ENCODE peak calls at places on chromosomes 16 and 17, in five cellular contexts. Y is GM12878, A is H1, H is HepG2, Q is NT2/D1. W is an unnamed sample.

GRCh38 chr16:2520784-2521577 is 810 bp downstream of the AMDHD2 start:
- DNase-seq in A (no peak), Q (no peak), H (peak), Y (no peak), W (no peak)

GRCh38 chr16:29877266-29877961 is 14.4 kb upstream of the CDIPT start:
- DNase-seq in Q (peak), A (peak), H (no peak), Y (peak), W (peak)

GRCh38 chr16:22664561-22664997 is 149.4 kb upstream of the HS3ST2 start:
- DNase-seq in Y (no peak), A (no peak), H (no peak), Q (no peak), W (no peak)

GRCh38 chr17:28446716-28447395 is 26.6 kb upstream of the SLC13A2 start:
- DNase-seq in Y (no peak), A (no peak), Q (no peak), H (no peak), W (no peak)

GRCh38 chr17:16415031-16415924 is at the start of gene TRPV2:
- DNase-seq in Y (peak), H (peak), A (no peak), Q (no peak), W (peak)

GRCh38 chr16:138049-138417 is 440 bp downstream of the NPRL3 start:
- DNase-seq in Q (no peak), H (no peak), A (no peak), Y (no peak), W (no peak)

GRCh38 chr17:49439305-49439672 is 24.6 kb upstream of the PHB1 start:
- DNase-seq in Y (no peak), H (no peak), A (no peak), Q (no peak), W (no peak)

GRCh38 chr16:82671743-82672142 is 45.0 kb downstream of the CDH13 start:
- DNase-seq in Q (peak), H (no peak), Y (no peak), A (no peak), W (no peak)

GRCh38 chr16:46789499-46790414 is 41.2 kb downstream of the C16orf87 start:
- DNase-seq in H (peak), Q (no peak), A (peak), Y (peak), W (peak)

GRCh38 chr17:17420561-17421269 is 56.1 kb upstream of the MED9 start:
- DNase-seq in Y (no peak), A (no peak), H (no peak), Q (no peak), W (no peak)

GRCh38 chr17:1487939-1488825 is 4.3 kb downstream of the MYO1C start:
- DNase-seq in H (peak), Y (no peak), Q (no peak), A (no peak), W (peak)

DNA sequence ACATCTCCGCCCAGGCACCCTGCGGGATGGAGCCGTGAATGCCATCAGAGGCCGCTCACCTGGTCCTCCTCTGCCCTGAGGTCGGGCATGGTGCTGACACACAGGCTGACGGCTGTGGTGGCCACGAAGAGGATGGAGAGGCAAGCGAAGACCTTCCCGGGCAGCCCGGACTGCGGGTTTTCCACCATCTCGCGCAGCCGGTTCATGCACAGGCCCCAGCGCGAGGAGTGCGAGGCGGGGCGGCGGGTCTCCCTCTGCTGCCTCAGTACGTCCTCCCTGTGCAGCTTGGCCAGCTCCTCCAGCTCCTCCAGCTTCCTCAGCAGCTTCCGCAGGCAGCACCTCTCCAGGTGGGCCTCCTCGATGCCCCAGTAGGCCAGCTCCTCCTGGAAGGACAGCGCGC is 3.1 kb downstream of the KCNG4 start:
- DNase-seq in Q (no peak), A (no peak), H (no peak), Y (no peak), W (no peak)
- TF ChIP-seq SUZ12 in Q (no peak), A (no peak), H (no peak), Y (no peak), W (no peak)

DNA sequence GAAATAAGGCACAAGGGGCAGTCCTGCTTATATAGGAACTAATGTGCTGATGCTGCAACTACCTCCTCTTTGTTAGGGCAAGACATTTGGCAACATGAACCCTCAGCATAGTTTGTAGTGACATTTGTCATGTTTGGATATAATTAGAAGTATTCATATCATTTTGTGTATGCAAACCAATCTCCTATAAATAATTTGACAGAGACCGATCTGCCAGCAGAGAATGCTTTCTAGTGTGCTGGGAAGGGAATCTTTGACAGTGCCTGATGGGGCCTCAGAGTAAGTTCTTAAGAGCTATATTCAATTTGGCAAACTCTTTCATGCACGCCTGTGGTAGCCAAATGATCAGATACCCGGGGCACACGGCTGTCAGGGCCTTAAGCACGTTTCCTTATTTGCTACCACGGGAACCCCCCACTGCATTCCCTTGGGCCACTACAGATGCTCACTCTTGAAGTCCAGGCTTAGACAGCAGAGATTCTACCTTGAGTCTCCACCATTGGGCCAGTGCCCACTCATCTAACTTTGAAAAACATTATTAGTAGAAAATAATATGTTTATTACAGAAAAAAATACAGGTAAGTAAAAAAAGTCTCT is at the start of gene MYH8:
- DNase-seq in A (no peak), H (no peak), Q (no peak), Y (no peak), W (no peak)
- TF ChIP-seq SUZ12 in A (no peak), H (no peak), Q (no peak), Y (no peak), W (no peak)

GRCh38 chr16:10387378-10387681 is 1.5 kb downstream of the ATF7IP2 start:
- DNase-seq in Q (no peak), A (no peak), Y (no peak), H (no peak), W (no peak)
- TF ChIP-seq SUZ12 in Q (no peak), A (no peak), Y (no peak), H (no peak), W (no peak)

GRCh38 chr17:7014995-7015586 is 2.7 kb downstream of the RNASEK start:
- DNase-seq in H (no peak), Q (no peak), Y (peak), A (no peak), W (no peak)
- TF ChIP-seq SUZ12 in H (no peak), Q (no peak), Y (no peak), A (no peak), W (no peak)

GRCh38 chr16:55003916-55004315 is 73.3 kb downstream of the IRX5 start:
- DNase-seq in A (no peak), Y (no peak), Q (no peak), H (no peak), W (no peak)

GRCh38 chr16:55000595-55000994 is 69.9 kb downstream of the IRX5 start:
- DNase-seq in H (no peak), Q (no peak), Y (no peak), A (no peak), W (no peak)

GRCh38 chr16:54998834-54999233 is 68.2 kb downstream of the IRX5 start:
- DNase-seq in Y (no peak), Q (no peak), A (no peak), H (no peak), W (no peak)

GRCh38 chr16:55003306-55003705 is 72.6 kb downstream of the IRX5 start:
- DNase-seq in A (no peak), Y (no peak), Q (no peak), H (no peak), W (no peak)

DNA sequence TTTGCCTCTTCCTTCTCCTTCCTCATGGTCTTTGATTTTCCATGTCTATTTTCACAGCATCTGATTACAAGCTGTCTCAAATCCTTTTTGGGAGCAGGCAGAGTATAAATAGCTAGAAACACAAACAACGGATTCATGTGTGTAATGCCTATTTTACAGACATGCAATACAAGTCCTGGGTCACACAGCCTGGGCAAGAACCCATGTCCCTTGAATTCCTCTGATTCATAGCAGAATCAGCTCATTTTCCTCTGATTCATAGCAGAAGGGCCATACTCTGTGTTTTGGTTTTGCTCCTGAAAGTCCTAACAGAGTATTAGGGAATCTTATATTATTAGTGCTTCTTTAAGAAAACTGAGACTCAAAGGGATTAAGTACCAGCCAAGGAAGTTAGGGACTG is 71.3 kb downstream of the IRX5 start:
- DNase-seq in A (no peak), H (no peak), Y (no peak), Q (no peak), W (no peak)
- TF ChIP-seq SUZ12 in A (no peak), H (no peak), Y (no peak), Q (no peak), W (no peak)

GRCh38 chr17:8670486-8670885 is 40.0 kb upstream of the MYH10 start:
- DNase-seq in H (no peak), Q (no peak), Y (no peak), A (no peak), W (no peak)

GRCh38 chr17:8674344-8675305 is 44.1 kb upstream of the MYH10 start:
- DNase-seq in H (no peak), A (no peak), Q (peak), Y (no peak), W (no peak)

GRCh38 chr17:8675306-8675705 is 44.8 kb upstream of the MYH10 start:
- DNase-seq in A (no peak), H (no peak), Y (no peak), Q (no peak), W (no peak)

GRCh38 chr17:8672326-8672725 is 41.8 kb upstream of the MYH10 start:
- DNase-seq in A (no peak), H (no peak), Q (no peak), Y (no peak), W (no peak)

DNA sequence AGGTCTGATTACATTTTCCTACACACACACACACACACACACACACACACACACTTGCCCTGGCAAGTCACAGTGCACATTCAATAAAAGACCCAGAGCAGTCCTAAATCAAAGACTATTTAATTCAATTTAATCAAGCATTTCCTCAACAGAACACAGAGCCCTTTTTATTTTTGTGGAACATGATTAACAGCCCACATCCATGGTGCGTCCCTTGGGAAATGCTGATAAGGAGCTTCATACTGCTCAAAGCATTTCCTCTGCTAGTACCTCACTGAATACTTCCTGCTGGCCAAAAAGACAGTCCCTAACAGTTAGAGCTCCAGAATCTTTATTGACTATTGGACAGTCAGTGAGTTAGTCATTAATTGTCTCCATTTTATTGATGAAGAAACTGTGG is 43.1 kb upstream of the MYH10 start:
- DNase-seq in Y (no peak), A (no peak), Q (no peak), H (no peak), W (no peak)
- TF ChIP-seq SUZ12 in Y (no peak), A (no peak), Q (no peak), H (no peak), W (no peak)

GRCh38 chr16:24748242-24748641 is 18.8 kb downstream of the TNRC6A start:
- DNase-seq in H (no peak), Y (no peak), Q (no peak), A (no peak), W (no peak)
- TF ChIP-seq SUZ12 in H (no peak), Y (no peak), Q (no peak), A (no peak), W (no peak)

GRCh38 chr17:81607431-81607830 is 29.5 kb downstream of the NPLOC4 start:
- DNase-seq in Y (no peak), Q (no peak), A (no peak), H (no peak), W (no peak)

GRCh38 chr17:81609541-81610353 is 27.2 kb downstream of the NPLOC4 start:
- DNase-seq in A (no peak), Q (no peak), Y (no peak), H (no peak), W (no peak)

GRCh38 chr17:81603846-81604610 is 32.9 kb downstream of the NPLOC4 start:
- DNase-seq in A (no peak), H (no peak), Q (no peak), Y (no peak), W (no peak)

GRCh38 chr17:81608605-81609004 is 28.3 kb downstream of the NPLOC4 start:
- DNase-seq in Q (no peak), H (no peak), A (no peak), Y (no peak), W (no peak)

GRCh38 chr17:81608082-81608481 is 28.8 kb downstream of the NPLOC4 start:
- DNase-seq in A (no peak), Y (no peak), Q (no peak), H (no peak), W (no peak)
- TF ChIP-seq SUZ12 in A (no peak), Y (no peak), Q (no peak), H (no peak), W (no peak)

DNA sequence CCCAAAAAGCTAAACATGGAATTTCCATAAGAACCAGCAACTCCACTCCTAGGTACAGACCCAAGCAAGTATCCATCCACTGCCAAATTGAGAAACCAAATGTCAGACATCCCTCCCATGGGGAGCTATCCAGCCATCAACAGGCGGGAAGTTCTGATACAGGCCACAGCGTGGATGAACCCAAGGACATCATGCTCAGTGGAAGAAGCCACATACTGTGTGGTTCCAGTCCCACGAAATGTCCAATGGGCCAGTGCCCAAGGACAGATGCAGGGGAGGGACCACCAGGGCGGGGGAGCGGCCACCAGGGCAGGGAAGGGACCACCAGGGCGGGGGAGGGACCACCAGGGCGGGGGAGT is 12.6 kb upstream of the BAIAP2 start:
- DNase-seq in A (no peak), Q (no peak), Y (no peak), H (no peak), W (no peak)
- TF ChIP-seq SUZ12 in A (no peak), Q (no peak), Y (no peak), H (no peak), W (no peak)

GRCh38 chr16:74737521-74737920 is 36.9 kb upstream of the MLKL start:
- DNase-seq in Q (no peak), A (no peak), H (no peak), Y (no peak), W (no peak)

GRCh38 chr16:74735162-74735452 is 34.4 kb upstream of the MLKL start:
- DNase-seq in A (no peak), Y (no peak), Q (no peak), H (no peak), W (no peak)

GRCh38 chr16:74735554-74735953 is 34.9 kb upstream of the MLKL start:
- DNase-seq in Q (no peak), Y (no peak), H (no peak), A (no peak), W (no peak)

GRCh38 chr16:74738134-74738541 is 36.5 kb downstream of the FA2H start:
- DNase-seq in A (no peak), H (no peak), Q (no peak), Y (no peak), W (no peak)

DNA sequence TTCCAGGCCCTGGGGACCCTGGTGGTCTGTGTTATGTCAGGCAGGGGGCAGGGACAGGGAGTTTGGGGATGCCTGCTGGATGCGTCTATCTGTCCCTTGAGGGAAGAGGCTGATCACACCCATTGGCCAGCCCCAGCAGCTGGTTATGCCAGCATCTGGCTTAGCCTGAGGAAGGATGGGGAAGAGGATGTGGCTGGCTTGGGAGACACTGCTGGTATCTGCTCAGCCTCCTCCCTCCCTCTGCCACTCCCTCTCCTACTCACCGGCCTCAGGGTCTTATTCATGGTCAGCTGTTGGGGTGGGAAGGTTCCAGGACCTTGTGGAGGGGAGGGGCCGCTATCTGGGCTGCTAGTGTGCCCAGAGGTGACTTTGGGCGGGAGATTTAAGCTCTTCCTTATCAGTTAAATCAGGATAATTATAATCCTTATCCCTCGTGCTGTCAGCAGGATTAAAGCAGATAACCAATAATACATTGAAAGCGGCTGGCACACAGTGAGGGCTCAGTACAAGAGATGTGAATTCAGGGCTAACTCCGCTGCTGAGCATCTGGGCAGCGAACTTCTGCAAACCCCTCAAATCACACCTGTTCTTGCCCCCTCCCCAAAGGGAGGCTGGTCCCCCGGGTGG is 36.0 kb upstream of the MLKL start:
- DNase-seq in H (no peak), Y (no peak), Q (no peak), A (no peak), W (no peak)
- TF ChIP-seq SUZ12 in H (no peak), Y (no peak), Q (no peak), A (no peak), W (no peak)